ENCODE peak calls at places on chromosome 22, in eight cellular contexts. P is T-helper 1 cell; B is neural progenitor cell; L is activated effector memory CD4-positive, alpha-beta T cell treated with anti-CD3 and anti-CD28 coated beads, Interleukin-2, amount 50 U/mL, for 16 hours; C is stimulated activated CD4-positive, alpha-beta T cell treated with anti-CD3 and anti-CD28 coated beads, Interleukin-2, amount 100 ng/mL, for 4 hours; G is GM12878; E is LoVo; F is GM23338. H is an unnamed sample.
A peak's percentile ranks its signal among the peaks of the same experiment; 100 is the strongest.

GRCh38 chr22:45868586-45869443 is 108.1 kb downstream of the WNT7B start:
- DNase-seq in G (no peak), B (no peak), L (peak; percentile 44), F (no peak), P (no peak), E (no peak), C (no peak), H (peak; percentile 2)

GRCh38 chr22:46491936-46492335 is 45.5 kb downstream of the CELSR1 start:
- DNase-seq in L (no peak), B (no peak), G (no peak), E (no peak), F (no peak), P (no peak), C (no peak), H (no peak)

GRCh38 chr22:44584256-44584902 is 86.3 kb upstream of the RTL6 start:
- DNase-seq in L (peak; percentile 42), C (no peak), B (no peak), E (no peak), P (no peak), G (no peak), F (no peak), H (no peak)

GRCh38 chr22:38519453-38520250 is 13.5 kb upstream of the DDX17 start:
- DNase-seq in G (no peak), E (no peak), P (no peak), C (no peak), B (no peak), L (no peak), F (no peak), H (no peak)

GRCh38 chr22:44823806-44824205 is 71.4 kb downstream of the ARHGAP8 start:
- DNase-seq in F (no peak), E (no peak), C (no peak), P (no peak), G (no peak), L (no peak), B (no peak), H (no peak)

GRCh38 chr22:49415219-49415951 is 412.3 kb downstream of the BRD1 start:
- DNase-seq in L (peak; percentile 14), C (no peak), E (no peak), P (no peak), B (no peak), F (no peak), G (no peak), H (no peak)

GRCh38 chr22:18905540-18906409 is at the start of gene DGCR6:
- DNase-seq in F (no peak), E (no peak), P (no peak), L (no peak), G (no peak), B (no peak), C (no peak), H (no peak)

GRCh38 chr22:46958649-46959048 is 196.2 kb downstream of the TBC1D22A start:
- DNase-seq in E (no peak), C (no peak), P (no peak), B (peak; percentile 34), G (no peak), L (no peak), F (no peak), H (no peak)

GRCh38 chr22:49462795-49463194 is 364.9 kb downstream of the BRD1 start:
- DNase-seq in E (no peak), L (no peak), B (no peak), C (no peak), P (no peak), F (no peak), G (no peak), H (no peak)

GRCh38 chr22:22168190-22168940 is 76.2 kb upstream of the VPREB1 start:
- DNase-seq in B (peak; percentile 30), C (peak; percentile 2), P (no peak), G (peak; percentile 57), F (peak; percentile 80), E (no peak), L (no peak), H (peak; percentile 51)

GRCh38 chr22:20226760-20227350 is 41.3 kb downstream of the RTN4R start:
- DNase-seq in B (no peak), P (no peak), C (no peak), F (no peak), G (no peak), L (no peak), E (no peak), H (no peak)

GRCh38 chr22:43884600-43885318 is 7.1 kb downstream of the PNPLA5 start:
- DNase-seq in E (peak; percentile 43), B (peak; percentile 77), F (peak; percentile 93), P (no peak), L (peak; percentile 78), G (peak; percentile 33), C (no peak), H (peak; percentile 50)

GRCh38 chr22:25060522-25061071 is 108.1 kb downstream of the KIAA1671 start:
- DNase-seq in G (no peak), F (no peak), P (no peak), B (no peak), E (no peak), C (no peak), L (no peak), H (no peak)

GRCh38 chr22:44200451-44200850 is 19.7 kb downstream of the PARVG start:
- DNase-seq in L (peak; percentile 46), C (no peak), E (no peak), G (no peak), B (no peak), F (no peak), P (no peak), H (no peak)

GRCh38 chr22:38823637-38824036 is 20.2 kb downstream of the NPTXR start:
- DNase-seq in E (no peak), B (no peak), G (no peak), C (no peak), F (no peak), P (no peak), L (no peak), H (no peak)

GRCh38 chr22:42883121-42883520 is 26.0 kb upstream of the ARFGAP3 start:
- DNase-seq in F (no peak), P (no peak), G (no peak), B (no peak), C (no peak), L (no peak), E (no peak), H (no peak)

GRCh38 chr22:42347281-42347824 is 76.9 kb upstream of the TCF20 start:
- DNase-seq in L (no peak), P (no peak), E (no peak), G (no peak), C (no peak), F (no peak), B (no peak), H (peak; percentile 88)

GRCh38 chr22:40324468-40325305 is 21.6 kb upstream of the ADSL start:
- DNase-seq in C (no peak), G (no peak), E (no peak), P (no peak), L (peak; percentile 81), B (no peak), F (no peak), H (no peak)